ENCODE peak calls at places on chromosomes 12 and 14, in five cellular contexts. B is tibial nerve, Z is heart left ventricle, W is HepG2, R is esophagus squamous epithelium. J is an unnamed sample.
A peak's percentile ranks its signal among the peaks of the same experiment; 100 is the strongest.

GRCh38 chr12:124296916-124297351 is 2.0 kb downstream of the RFLNA start:
- DNase-seq in B (no peak), W (peak; percentile 35), R (no peak), Z (no peak), J (no peak)

GRCh38 chr14:58227096-58227819 is 17.4 kb upstream of the PSMA3 start:
- DNase-seq in W (no peak), R (no peak), Z (no peak), B (no peak), J (no peak)

GRCh38 chr14:74257988-74258704 is 18.9 kb downstream of the VSX2 start:
- DNase-seq in B (no peak), Z (no peak), W (no peak), R (no peak), J (no peak)

GRCh38 chr12:11580125-11580751 is 69.2 kb upstream of the ETV6 start:
- DNase-seq in R (no peak), Z (no peak), B (peak; percentile 49), W (no peak), J (peak; percentile 83)

GRCh38 chr14:84483072-84483410 is 1046.9 kb upstream of the FLRT2 start:
- DNase-seq in W (no peak), Z (no peak), B (no peak), R (no peak), J (no peak)

GRCh38 chr12:70560671-70561070 is 76.6 kb downstream of the PTPRB start:
- DNase-seq in R (no peak), B (no peak), Z (no peak), W (peak; percentile 24), J (no peak)

GRCh38 chr12:3304436-3305135 is 186.4 kb upstream of the PRMT8 start:
- DNase-seq in R (no peak), B (no peak), Z (no peak), W (peak; percentile 80), J (peak; percentile 61)

GRCh38 chr12:16766736-16767135 is 160.8 kb upstream of the LMO3 start:
- DNase-seq in R (no peak), W (no peak), Z (no peak), B (no peak), J (no peak)

GRCh38 chr14:99382781-99383456 is 97.7 kb downstream of the SETD3 start:
- DNase-seq in R (no peak), W (no peak), B (no peak), Z (no peak), J (no peak)

GRCh38 chr12:32765906-32766305 is 10.2 kb upstream of the YARS2 start:
- DNase-seq in W (no peak), R (no peak), Z (no peak), B (peak; percentile 18), J (no peak)

GRCh38 chr12:51788876-51789275 is 59.6 kb downstream of the FIGNL2 start:
- DNase-seq in R (no peak), W (no peak), Z (no peak), B (no peak), J (no peak)

GRCh38 chr12:122081108-122081696 is 2.6 kb downstream of the MLXIP start:
- DNase-seq in B (no peak), W (no peak), Z (peak; percentile 21), R (no peak), J (no peak)

GRCh38 chr12:122085006-122085405 is 6.5 kb downstream of the MLXIP start:
- DNase-seq in B (no peak), R (no peak), W (no peak), Z (no peak), J (no peak)

GRCh38 chr12:122081697-122082221 is 3.2 kb downstream of the MLXIP start:
- DNase-seq in Z (peak; percentile 84), R (no peak), W (no peak), B (peak; percentile 53), J (no peak)

GRCh38 chr12:122080149-122081107 is 1.9 kb downstream of the MLXIP start:
- DNase-seq in Z (peak; percentile 79), B (peak; percentile 78), R (no peak), W (no peak), J (no peak)

DNA sequence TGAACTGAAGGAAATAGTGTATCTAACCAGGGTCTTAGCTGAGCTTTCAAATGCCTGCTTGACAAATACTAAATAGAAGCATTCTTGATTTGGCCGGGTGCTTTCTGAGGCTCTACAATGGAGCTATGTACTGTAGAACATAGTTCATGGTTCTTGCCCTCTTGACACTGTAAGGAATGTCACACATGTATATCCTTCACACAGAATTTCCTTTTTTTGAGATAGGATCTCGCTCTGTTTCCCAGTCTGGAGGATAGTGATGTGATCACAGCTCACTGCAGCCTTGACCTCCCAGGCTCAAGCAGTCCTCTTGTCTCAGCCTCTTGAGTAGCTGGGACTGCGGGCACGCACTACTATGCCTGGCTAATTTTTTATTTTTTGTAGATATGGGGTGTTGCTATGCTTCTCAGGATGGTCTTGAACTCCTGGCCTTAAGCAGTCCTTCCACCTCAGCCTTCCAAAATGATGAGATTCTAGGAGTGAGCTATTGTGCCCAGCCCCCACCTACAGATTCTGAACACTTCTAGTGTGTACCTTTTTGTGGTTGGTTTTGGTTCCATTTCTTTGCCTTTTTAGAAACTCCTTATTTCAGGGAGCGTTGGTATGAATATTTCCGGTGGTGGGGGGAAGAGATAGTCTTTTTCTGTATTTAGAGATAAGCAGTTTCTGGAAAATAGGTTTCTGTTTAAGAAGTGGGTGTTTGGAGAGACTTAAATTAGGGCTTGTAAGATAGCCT is 4.2 kb downstream of the MLXIP start:
- DNase-seq in B (no peak), W (no peak), R (no peak), Z (no peak), J (no peak)
- TF ChIP-seq POLR2A in B (no peak), W (no peak), R (no peak), Z (no peak), J (no peak)

GRCh38 chr14:24430682-24431568 is 1.2 kb downstream of the KHNYN start:
- DNase-seq in Z (peak; percentile 71), W (no peak), B (no peak), R (no peak), J (no peak)
- TF ChIP-seq POLR2A in Z (no peak), W (no peak), B (no peak), R (no peak), J (no peak)

DNA sequence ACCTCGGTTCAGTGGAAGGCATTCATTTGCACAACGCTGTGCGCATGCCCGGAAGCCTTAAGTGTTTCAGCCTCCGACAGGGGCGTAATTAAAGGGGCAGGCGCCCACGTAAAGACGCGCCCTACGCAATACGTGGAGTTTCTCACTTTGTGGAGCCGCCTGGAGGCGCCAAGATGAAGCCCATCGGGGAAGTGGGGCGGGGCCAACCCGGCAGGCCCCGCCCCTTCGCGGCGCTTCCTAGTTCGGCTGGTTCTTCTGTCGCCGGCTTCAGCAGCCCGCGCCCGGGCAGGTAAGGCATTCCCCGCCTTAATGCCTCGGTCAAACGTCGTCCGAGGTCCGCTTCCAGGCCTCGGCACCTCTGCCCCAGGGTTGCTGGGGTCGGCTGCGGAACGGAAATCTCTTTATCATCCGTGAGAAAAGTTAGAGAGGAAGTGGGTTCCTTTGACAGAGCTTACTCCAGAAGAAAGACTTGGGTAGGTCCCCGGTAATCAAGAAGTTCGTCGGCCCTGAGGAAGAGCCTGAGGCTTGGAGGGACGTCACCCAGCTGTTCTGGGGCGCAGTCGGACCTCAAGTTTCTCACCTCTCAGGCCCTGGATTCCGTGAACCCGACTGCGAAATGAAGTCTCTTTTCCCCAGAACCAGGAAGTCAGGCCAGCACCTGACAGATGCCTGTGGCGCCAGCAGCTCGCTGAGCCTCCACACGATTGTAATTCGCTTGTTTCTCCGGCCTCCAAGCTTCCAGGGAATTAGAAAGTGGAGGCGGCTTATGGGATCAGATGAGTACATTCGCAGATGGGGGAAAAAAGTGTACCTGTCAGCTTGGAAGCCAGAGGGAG is at the start of the genes IRAK4 and PUS7L:
- DNase-seq in W (peak; percentile 97), R (peak; percentile 80), B (peak; percentile 89), Z (peak; percentile 97), J (peak; percentile 95)
- TF ChIP-seq POLR2A in W (peak; percentile 80), R (peak; percentile 76), B (peak; percentile 55), Z (peak; percentile 65), J (peak; percentile 75)

GRCh38 chr14:75277000-75277795 is 1.4 kb upstream of the FOS start:
- DNase-seq in W (peak; percentile 66), Z (peak; percentile 93), B (peak; percentile 88), R (no peak), J (peak; percentile 91)
- TF ChIP-seq POLR2A in W (no peak), Z (peak; percentile 93), B (peak; percentile 92), R (peak; percentile 94), J (peak; percentile 87)

GRCh38 chr12:30117483-30117882 is 333.7 kb upstream of the TMTC1 start:
- DNase-seq in R (no peak), B (no peak), W (no peak), Z (no peak), J (no peak)
- TF ChIP-seq POLR2A in R (no peak), B (no peak), W (no peak), Z (no peak), J (no peak)